ENCODE peak calls at places on chromosomes 13 and 19, in five cellular contexts. One of them, this sample, is unnamed.

GRCh38 chr19:53947624-53948023 is 15.1 kb upstream of the CACNG8 start:
- DNase-seq in mucosa of gallbladder: no peak
- DNase-seq in SW 1271: no peak
- DNase-seq in activated CD4-positive, alpha-beta T cell treated with anti-CD3 and anti-CD28 coated beads for 48 hours: no peak
- DNase-seq in T-helper 17 cell: no peak
- DNase-seq in this sample: no peak

GRCh38 chr19:18421371-18421959 is 2.3 kb downstream of the SSBP4 start:
- DNase-seq in mucosa of gallbladder: no peak
- DNase-seq in SW 1271: no peak
- DNase-seq in activated CD4-positive, alpha-beta T cell treated with anti-CD3 and anti-CD28 coated beads for 48 hours: no peak
- DNase-seq in T-helper 17 cell: no peak
- DNase-seq in this sample: no peak

GRCh38 chr13:76226941-76227340 is 590.8 kb downstream of the LMO7 start:
- DNase-seq in mucosa of gallbladder: no peak
- DNase-seq in SW 1271: no peak
- DNase-seq in activated CD4-positive, alpha-beta T cell treated with anti-CD3 and anti-CD28 coated beads for 48 hours: no peak
- DNase-seq in T-helper 17 cell: no peak
- DNase-seq in this sample: no peak

GRCh38 chr19:49749055-49749716 is 13.9 kb downstream of the TSKS start:
- DNase-seq in mucosa of gallbladder: no peak
- DNase-seq in SW 1271: peak; percentile 5
- DNase-seq in activated CD4-positive, alpha-beta T cell treated with anti-CD3 and anti-CD28 coated beads for 48 hours: no peak
- DNase-seq in T-helper 17 cell: no peak
- DNase-seq in this sample: no peak

GRCh38 chr19:9847087-9847671 is 12.1 kb downstream of the PIN1 start:
- DNase-seq in mucosa of gallbladder: peak; percentile 35
- DNase-seq in SW 1271: peak; percentile 50
- DNase-seq in activated CD4-positive, alpha-beta T cell treated with anti-CD3 and anti-CD28 coated beads for 48 hours: peak; percentile 75
- DNase-seq in T-helper 17 cell: no peak
- DNase-seq in this sample: peak; percentile 80

GRCh38 chr19:29442910-29443309 is 82.9 kb upstream of the VSTM2B start:
- DNase-seq in mucosa of gallbladder: no peak
- DNase-seq in SW 1271: no peak
- DNase-seq in activated CD4-positive, alpha-beta T cell treated with anti-CD3 and anti-CD28 coated beads for 48 hours: no peak
- DNase-seq in T-helper 17 cell: no peak
- DNase-seq in this sample: no peak

GRCh38 chr19:17394891-17395415 is 957 bp upstream of the CCDC194 start:
- DNase-seq in mucosa of gallbladder: peak; percentile 63
- DNase-seq in SW 1271: peak; percentile 35
- DNase-seq in activated CD4-positive, alpha-beta T cell treated with anti-CD3 and anti-CD28 coated beads for 48 hours: peak; percentile 87
- DNase-seq in T-helper 17 cell: no peak
- DNase-seq in this sample: peak; percentile 74

GRCh38 chr19:6649189-6649588 is 20.8 kb downstream of the TNFSF14 start:
- DNase-seq in mucosa of gallbladder: no peak
- DNase-seq in SW 1271: no peak
- DNase-seq in activated CD4-positive, alpha-beta T cell treated with anti-CD3 and anti-CD28 coated beads for 48 hours: no peak
- DNase-seq in T-helper 17 cell: no peak
- DNase-seq in this sample: no peak

GRCh38 chr19:9054768-9055167 is 32.1 kb upstream of the OR1M1 start:
- DNase-seq in mucosa of gallbladder: no peak
- DNase-seq in SW 1271: no peak
- DNase-seq in activated CD4-positive, alpha-beta T cell treated with anti-CD3 and anti-CD28 coated beads for 48 hours: no peak
- DNase-seq in T-helper 17 cell: no peak
- DNase-seq in this sample: peak; percentile 44

GRCh38 chr19:35717665-35718344 is at the start of gene KMT2B:
- DNase-seq in mucosa of gallbladder: no peak
- DNase-seq in SW 1271: peak; percentile 85
- DNase-seq in activated CD4-positive, alpha-beta T cell treated with anti-CD3 and anti-CD28 coated beads for 48 hours: no peak
- DNase-seq in T-helper 17 cell: peak; percentile 75
- DNase-seq in this sample: peak; percentile 99

GRCh38 chr19:51093510-51094345 is 11.0 kb upstream of the KLK14 start:
- DNase-seq in mucosa of gallbladder: no peak
- DNase-seq in SW 1271: no peak
- DNase-seq in activated CD4-positive, alpha-beta T cell treated with anti-CD3 and anti-CD28 coated beads for 48 hours: no peak
- DNase-seq in T-helper 17 cell: no peak
- DNase-seq in this sample: no peak

GRCh38 chr13:71661921-71662320 is 205.1 kb downstream of the DACH1 start:
- DNase-seq in mucosa of gallbladder: no peak
- DNase-seq in SW 1271: no peak
- DNase-seq in activated CD4-positive, alpha-beta T cell treated with anti-CD3 and anti-CD28 coated beads for 48 hours: no peak
- DNase-seq in T-helper 17 cell: no peak
- DNase-seq in this sample: no peak

GRCh38 chr13:80340643-80341097 is 256 bp downstream of the SPRY2 start:
- DNase-seq in mucosa of gallbladder: peak; percentile 35
- DNase-seq in SW 1271: peak; percentile 49
- DNase-seq in activated CD4-positive, alpha-beta T cell treated with anti-CD3 and anti-CD28 coated beads for 48 hours: peak; percentile 9
- DNase-seq in T-helper 17 cell: no peak
- DNase-seq in this sample: peak; percentile 11

GRCh38 chr13:22926176-22927007 is 254.4 kb upstream of the SGCG start:
- DNase-seq in mucosa of gallbladder: peak; percentile 60
- DNase-seq in SW 1271: no peak
- DNase-seq in activated CD4-positive, alpha-beta T cell treated with anti-CD3 and anti-CD28 coated beads for 48 hours: no peak
- DNase-seq in T-helper 17 cell: no peak
- DNase-seq in this sample: no peak

GRCh38 chr13:46173656-46174055 is 8.3 kb downstream of the LCP1 start:
- DNase-seq in mucosa of gallbladder: no peak
- DNase-seq in SW 1271: no peak
- DNase-seq in activated CD4-positive, alpha-beta T cell treated with anti-CD3 and anti-CD28 coated beads for 48 hours: no peak
- DNase-seq in T-helper 17 cell: peak; percentile 19
- DNase-seq in this sample: no peak

GRCh38 chr13:114095486-114095885 is 36.9 kb downstream of the RASA3 start:
- DNase-seq in mucosa of gallbladder: no peak
- DNase-seq in SW 1271: no peak
- DNase-seq in activated CD4-positive, alpha-beta T cell treated with anti-CD3 and anti-CD28 coated beads for 48 hours: no peak
- DNase-seq in T-helper 17 cell: no peak
- DNase-seq in this sample: no peak

GRCh38 chr13:111479412-111479811 is 159.0 kb downstream of the TEX29 start:
- DNase-seq in mucosa of gallbladder: no peak
- DNase-seq in SW 1271: no peak
- DNase-seq in activated CD4-positive, alpha-beta T cell treated with anti-CD3 and anti-CD28 coated beads for 48 hours: no peak
- DNase-seq in T-helper 17 cell: no peak
- DNase-seq in this sample: no peak

GRCh38 chr13:51303063-51303552 is 36.4 kb upstream of the SERPINE3 start:
- DNase-seq in mucosa of gallbladder: no peak
- DNase-seq in SW 1271: no peak
- DNase-seq in activated CD4-positive, alpha-beta T cell treated with anti-CD3 and anti-CD28 coated beads for 48 hours: no peak
- DNase-seq in T-helper 17 cell: no peak
- DNase-seq in this sample: no peak

GRCh38 chr13:110062077-110062776 is 244.7 kb downstream of the COL4A1 start:
- DNase-seq in mucosa of gallbladder: peak; percentile 60
- DNase-seq in SW 1271: no peak
- DNase-seq in activated CD4-positive, alpha-beta T cell treated with anti-CD3 and anti-CD28 coated beads for 48 hours: no peak
- DNase-seq in T-helper 17 cell: no peak
- DNase-seq in this sample: no peak

GRCh38 chr19:11347546-11347945 is 1.2 kb downstream of the CCDC159 start:
- DNase-seq in mucosa of gallbladder: no peak
- DNase-seq in SW 1271: no peak
- DNase-seq in activated CD4-positive, alpha-beta T cell treated with anti-CD3 and anti-CD28 coated beads for 48 hours: no peak
- DNase-seq in T-helper 17 cell: no peak
- DNase-seq in this sample: no peak

GRCh38 chr13:23722726-23723453 is 152.7 kb downstream of the TNFRSF19 start:
- DNase-seq in mucosa of gallbladder: no peak
- DNase-seq in SW 1271: no peak
- DNase-seq in activated CD4-positive, alpha-beta T cell treated with anti-CD3 and anti-CD28 coated beads for 48 hours: no peak
- DNase-seq in T-helper 17 cell: no peak
- DNase-seq in this sample: no peak

GRCh38 chr13:95485045-95485517 is 67.4 kb upstream of the CLDN10 start:
- DNase-seq in mucosa of gallbladder: no peak
- DNase-seq in SW 1271: no peak
- DNase-seq in activated CD4-positive, alpha-beta T cell treated with anti-CD3 and anti-CD28 coated beads for 48 hours: peak; percentile 13
- DNase-seq in T-helper 17 cell: no peak
- DNase-seq in this sample: peak; percentile 38

GRCh38 chr13:29815336-29815735 is 35.1 kb downstream of the UBL3 start:
- DNase-seq in mucosa of gallbladder: no peak
- DNase-seq in SW 1271: no peak
- DNase-seq in activated CD4-positive, alpha-beta T cell treated with anti-CD3 and anti-CD28 coated beads for 48 hours: no peak
- DNase-seq in T-helper 17 cell: no peak
- DNase-seq in this sample: no peak

GRCh38 chr19:6238643-6239281 is 41.0 kb downstream of the MLLT1 start:
- DNase-seq in mucosa of gallbladder: no peak
- DNase-seq in SW 1271: no peak
- DNase-seq in activated CD4-positive, alpha-beta T cell treated with anti-CD3 and anti-CD28 coated beads for 48 hours: no peak
- DNase-seq in T-helper 17 cell: no peak
- DNase-seq in this sample: peak; percentile 46

GRCh38 chr13:22517544-22517943 is 663.2 kb upstream of the SGCG start:
- DNase-seq in mucosa of gallbladder: no peak
- DNase-seq in SW 1271: no peak
- DNase-seq in activated CD4-positive, alpha-beta T cell treated with anti-CD3 and anti-CD28 coated beads for 48 hours: no peak
- DNase-seq in T-helper 17 cell: no peak
- DNase-seq in this sample: no peak

GRCh38 chr13:32622827-32623226 is 36.6 kb downstream of the PDS5B start:
- DNase-seq in mucosa of gallbladder: no peak
- DNase-seq in SW 1271: no peak
- DNase-seq in activated CD4-positive, alpha-beta T cell treated with anti-CD3 and anti-CD28 coated beads for 48 hours: peak; percentile 45
- DNase-seq in T-helper 17 cell: no peak
- DNase-seq in this sample: no peak

GRCh38 chr19:45764947-45765346 is 4.1 kb downstream of the SIX5 start:
- DNase-seq in mucosa of gallbladder: no peak
- DNase-seq in SW 1271: no peak
- DNase-seq in activated CD4-positive, alpha-beta T cell treated with anti-CD3 and anti-CD28 coated beads for 48 hours: no peak
- DNase-seq in T-helper 17 cell: no peak
- DNase-seq in this sample: no peak

GRCh38 chr19:35596366-35596999 is 10.5 kb downstream of the PMIS2 start:
- DNase-seq in mucosa of gallbladder: no peak
- DNase-seq in SW 1271: peak; percentile 11
- DNase-seq in activated CD4-positive, alpha-beta T cell treated with anti-CD3 and anti-CD28 coated beads for 48 hours: peak; percentile 43
- DNase-seq in T-helper 17 cell: no peak
- DNase-seq in this sample: peak; percentile 39

GRCh38 chr19:33248104-33248503 is 22.5 kb upstream of the SLC7A10 start:
- DNase-seq in mucosa of gallbladder: no peak
- DNase-seq in SW 1271: no peak
- DNase-seq in activated CD4-positive, alpha-beta T cell treated with anti-CD3 and anti-CD28 coated beads for 48 hours: no peak
- DNase-seq in T-helper 17 cell: no peak
- DNase-seq in this sample: no peak

GRCh38 chr13:113208424-113209335 is at the start of gene PCID2:
- DNase-seq in mucosa of gallbladder: peak; percentile 89
- DNase-seq in SW 1271: peak; percentile 35
- DNase-seq in activated CD4-positive, alpha-beta T cell treated with anti-CD3 and anti-CD28 coated beads for 48 hours: peak; percentile 92
- DNase-seq in T-helper 17 cell: peak; percentile 85
- DNase-seq in this sample: peak; percentile 90

GRCh38 chr13:48680756-48681392 is 27.1 kb downstream of the CYSLTR2 start:
- DNase-seq in mucosa of gallbladder: no peak
- DNase-seq in SW 1271: no peak
- DNase-seq in activated CD4-positive, alpha-beta T cell treated with anti-CD3 and anti-CD28 coated beads for 48 hours: no peak
- DNase-seq in T-helper 17 cell: no peak
- DNase-seq in this sample: no peak

GRCh38 chr19:46717034-46717715 is at the start of gene PRKD2:
- DNase-seq in mucosa of gallbladder: peak; percentile 91
- DNase-seq in SW 1271: peak; percentile 59
- DNase-seq in activated CD4-positive, alpha-beta T cell treated with anti-CD3 and anti-CD28 coated beads for 48 hours: peak; percentile 93
- DNase-seq in T-helper 17 cell: peak; percentile 81
- DNase-seq in this sample: peak; percentile 91

GRCh38 chr19:46201413-46202310 is 27.9 kb upstream of the IGFL1 start:
- DNase-seq in mucosa of gallbladder: no peak
- DNase-seq in SW 1271: no peak
- DNase-seq in activated CD4-positive, alpha-beta T cell treated with anti-CD3 and anti-CD28 coated beads for 48 hours: no peak
- DNase-seq in T-helper 17 cell: no peak
- DNase-seq in this sample: no peak

GRCh38 chr13:29254971-29255370 is 340.5 kb downstream of the SLC7A1 start:
- DNase-seq in mucosa of gallbladder: no peak
- DNase-seq in SW 1271: no peak
- DNase-seq in activated CD4-positive, alpha-beta T cell treated with anti-CD3 and anti-CD28 coated beads for 48 hours: no peak
- DNase-seq in T-helper 17 cell: no peak
- DNase-seq in this sample: no peak

GRCh38 chr13:71079638-71080037 is 787.4 kb downstream of the DACH1 start:
- DNase-seq in mucosa of gallbladder: no peak
- DNase-seq in SW 1271: no peak
- DNase-seq in activated CD4-positive, alpha-beta T cell treated with anti-CD3 and anti-CD28 coated beads for 48 hours: no peak
- DNase-seq in T-helper 17 cell: no peak
- DNase-seq in this sample: no peak